ENCODE peak calls at places on chromosomes 3 and 15, in ten cellular contexts. I is A673; N is sigmoid colon; O is ovary; A is mammary epithelial cell; L is breast epithelium; D is heart right ventricle; X is left lung; V is left ventricle myocardium inferior; W is CD8-positive, alpha-beta T cell. J is an unnamed sample. For H3K4me1 and H3K9me3, the result is how much of the 10 kb centered on the place peaks cover.

GRCh38 chr3:187197255-187197654 is at the start of gene RTP1:
- DNase-seq in O (no peak), V (no peak), X (no peak), D (no peak), I (no peak), N (no peak), L (no peak), A (no peak), W (no peak), J (no peak)

GRCh38 chr3:157542711-157543485 is 39.7 kb upstream of the VEPH1 start:
- DNase-seq in D (peak), L (peak), X (peak), A (peak), O (peak), W (no peak), V (peak), N (peak), I (peak), J (peak)

GRCh38 chr15:28022181-28022580 is 76.9 kb downstream of the OCA2 start:
- DNase-seq in W (no peak), L (no peak), V (no peak), N (no peak), I (no peak), A (no peak), D (no peak), X (no peak), O (no peak), J (no peak)

GRCh38 chr3:72746412-72747411 is 101.5 kb downstream of the SHQ1 start:
- DNase-seq in N (no peak), I (no peak), W (no peak), O (no peak), D (no peak), L (no peak), X (no peak), A (no peak), V (no peak), J (no peak)

GRCh38 chr3:13712682-13713180 is 163.8 kb downstream of the FBLN2 start:
- DNase-seq in L (peak), I (no peak), V (no peak), N (no peak), O (peak), D (peak), W (peak), A (no peak), X (no peak), J (no peak)

GRCh38 chr15:48642795-48643194 is 2.7 kb downstream of the FBN1 start:
- DNase-seq in X (no peak), L (no peak), I (peak), V (no peak), O (no peak), W (no peak), N (no peak), D (no peak), A (no peak), J (no peak)

GRCh38 chr3:46091971-46092703 is 64.9 kb upstream of the XCR1 start:
- DNase-seq in V (no peak), W (no peak), X (no peak), A (no peak), O (no peak), D (no peak), N (no peak), L (no peak), I (no peak), J (no peak)

GRCh38 chr15:49863431-49864205 is 242.8 kb downstream of the DTWD1 start:
- DNase-seq in O (no peak), X (no peak), N (no peak), W (no peak), L (no peak), A (peak), V (no peak), D (no peak), I (no peak), J (no peak)

GRCh38 chr3:53766706-53767105 is 79.5 kb downstream of the CHDH start:
- DNase-seq in L (no peak), I (no peak), N (no peak), A (no peak), W (no peak), V (no peak), X (no peak), O (no peak), D (no peak), J (no peak)

GRCh38 chr15:80630981-80631380 is 64.1 kb upstream of the ABHD17C start:
- DNase-seq in D (no peak), N (no peak), V (no peak), L (no peak), A (no peak), W (no peak), X (no peak), I (no peak), O (no peak), J (no peak)

GRCh38 chr3:136276049-136276755 is 26.1 kb downstream of the PCCB start:
- DNase-seq in O (no peak), V (no peak), W (no peak), X (no peak), A (peak), D (no peak), I (no peak), L (no peak), N (no peak), J (no peak)

GRCh38 chr15:76108021-76108723 is 48.4 kb downstream of the TMEM266 start:
- DNase-seq in I (no peak), X (no peak), V (peak), N (no peak), W (no peak), L (no peak), D (peak), A (no peak), O (no peak), J (no peak)

GRCh38 chr3:57872606-57873005 is 116.5 kb downstream of the SLMAP start:
- DNase-seq in D (no peak), W (no peak), O (no peak), N (no peak), V (no peak), L (no peak), A (no peak), I (no peak), X (no peak), J (no peak)

GRCh38 chr3:177341766-177342165 is 144.5 kb upstream of the TBL1XR1 start:
- DNase-seq in W (no peak), L (no peak), O (no peak), A (no peak), X (no peak), I (peak), V (no peak), N (no peak), D (peak), J (no peak)

GRCh38 chr3:179750720-179751328 is 98.0 kb downstream of the USP13 start:
- DNase-seq in I (peak), D (no peak), L (no peak), N (no peak), W (no peak), V (no peak), A (no peak), O (no peak), X (no peak), J (no peak)

GRCh38 chr3:19073341-19074105 is 74.8 kb upstream of the KCNH8 start:
- DNase-seq in A (no peak), N (no peak), W (no peak), D (no peak), X (no peak), L (no peak), I (no peak), O (no peak), V (no peak), J (no peak)

GRCh38 chr15:64837502-64837901 is 4.2 kb upstream of the PLEKHO2 start:
- DNase-seq in V (no peak), O (no peak), I (no peak), L (no peak), D (no peak), A (no peak), N (peak), X (peak), W (peak), J (no peak)

GRCh38 chr15:77486542-77487478 is 66.1 kb downstream of the HMG20A start:
- DNase-seq in O (peak), N (no peak), D (peak), W (no peak), I (no peak), L (no peak), V (no peak), X (no peak), A (peak), J (no peak)

GRCh38 chr3:118587847-118588246 is 446.8 kb downstream of the IGSF11 start:
- DNase-seq in W (no peak), L (no peak), O (no peak), V (no peak), D (no peak), A (peak), I (no peak), X (no peak), N (no peak), J (no peak)

GRCh38 chr3:69116897-69117296 is 5.5 kb downstream of the LMOD3 start:
- DNase-seq in X (no peak), A (peak), N (no peak), W (no peak), I (no peak), V (no peak), L (peak), O (no peak), D (no peak), J (no peak)

GRCh38 chr3:41180396-41180795 is 18.9 kb upstream of the CTNNB1 start:
- DNase-seq in A (no peak), V (no peak), I (no peak), D (no peak), N (no peak), L (no peak), X (no peak), W (no peak), O (no peak), J (no peak)

GRCh38 chr3:133269393-133269792 is 130.5 kb upstream of the BFSP2 start:
- DNase-seq in W (no peak), L (no peak), N (no peak), X (no peak), V (no peak), I (no peak), A (no peak), O (no peak), D (no peak), J (no peak)

GRCh38 chr15:95429345-95429744 is 901.2 kb upstream of the NR2F2 start:
- DNase-seq in O (no peak), L (no peak), N (no peak), D (no peak), V (no peak), X (no peak), I (peak), A (no peak), W (no peak), J (peak)

GRCh38 chr3:116085456-116085855 is 359.8 kb downstream of the LSAMP start:
- DNase-seq in N (no peak), X (no peak), A (no peak), I (peak), O (no peak), L (no peak), D (no peak), W (no peak), V (no peak), J (no peak)

GRCh38 chr3:39150803-39151631 is 2.4 kb downstream of the CSRNP1 start:
- DNase-seq in D (peak), O (peak), W (no peak), A (peak), X (no peak), L (peak), N (peak), V (peak), I (peak), J (peak)

GRCh38 chr3:71468311-71469130 is 115.0 kb downstream of the FOXP1 start:
- DNase-seq in X (no peak), D (peak), I (peak), V (no peak), L (no peak), W (no peak), A (no peak), N (no peak), O (no peak), J (no peak)

GRCh38 chr3:42314411-42314810 is 48.4 kb upstream of the CCK start:
- DNase-seq in O (no peak), X (no peak), W (no peak), V (no peak), N (no peak), L (no peak), I (peak), A (peak), D (no peak), J (no peak)

GRCh38 chr3:187964759-187965158 is 189.2 kb upstream of the LPP start:
- DNase-seq in W (no peak), X (no peak), N (no peak), A (no peak), O (no peak), V (no peak), L (no peak), I (no peak), D (no peak), J (no peak)

GRCh38 chr3:49018707-49019006 is 277 bp upstream of the DALRD3 start:
- DNase-seq in V (no peak), N (no peak), O (no peak), D (no peak), I (no peak), L (no peak), A (no peak), W (no peak), X (no peak), J (no peak)

GRCh38 chr15:60005352-60006202 is 1.5 kb downstream of the FOXB1 start:
- DNase-seq in V (no peak), N (no peak), D (no peak), L (no peak), A (no peak), I (no peak), X (peak), W (no peak), O (no peak), J (no peak)

GRCh38 chr3:94433811-94434210 is 370.9 kb downstream of the NSUN3 start:
- DNase-seq in X (no peak), V (no peak), I (no peak), D (no peak), L (no peak), N (no peak), A (no peak), W (no peak), O (no peak), J (no peak)

GRCh38 chr3:46133285-46133684 is 74.8 kb downstream of the CCR1 start:
- DNase-seq in W (no peak), O (no peak), X (no peak), A (no peak), L (no peak), D (no peak), I (no peak), V (no peak), N (no peak), J (no peak)

GRCh38 chr3:10419637-10420232 is 85.7 kb downstream of the ATP2B2 start:
- DNase-seq in X (no peak), N (no peak), L (no peak), O (no peak), V (no peak), I (no peak), W (peak), A (no peak), D (no peak), J (no peak)

GRCh38 chr3:58570851-58571250 is 6.3 kb downstream of the FAM107A start:
- DNase-seq in V (no peak), L (no peak), D (no peak), O (no peak), X (no peak), I (no peak), A (no peak), N (no peak), W (no peak), J (no peak)

GRCh38 chr3:44439499-44440295 is 37.8 kb downstream of the ZNF445 start:
- DNase-seq in N (peak), W (peak), V (peak), O (peak), D (peak), X (no peak), L (peak), A (no peak), I (peak), J (peak)

GRCh38 chr15:67779160-67780111 is 45.9 kb upstream of the SKOR1 start:
- DNase-seq in N (no peak), X (no peak), V (no peak), D (no peak), I (no peak), W (no peak), O (no peak), L (no peak), A (no peak), J (no peak)

GRCh38 chr3:102190340-102190723 is 244.5 kb upstream of the ZPLD1 start:
- DNase-seq in I (no peak), L (peak), W (no peak), D (no peak), X (no peak), O (peak), N (no peak), A (peak), V (no peak), J (no peak)
- H3K4me1 ChIP-seq in I (under half), L (under half), W (under half), D (under half), X (under half), O (under half), N (under half), A (half or more), V (under half), J (under half)

DNA sequence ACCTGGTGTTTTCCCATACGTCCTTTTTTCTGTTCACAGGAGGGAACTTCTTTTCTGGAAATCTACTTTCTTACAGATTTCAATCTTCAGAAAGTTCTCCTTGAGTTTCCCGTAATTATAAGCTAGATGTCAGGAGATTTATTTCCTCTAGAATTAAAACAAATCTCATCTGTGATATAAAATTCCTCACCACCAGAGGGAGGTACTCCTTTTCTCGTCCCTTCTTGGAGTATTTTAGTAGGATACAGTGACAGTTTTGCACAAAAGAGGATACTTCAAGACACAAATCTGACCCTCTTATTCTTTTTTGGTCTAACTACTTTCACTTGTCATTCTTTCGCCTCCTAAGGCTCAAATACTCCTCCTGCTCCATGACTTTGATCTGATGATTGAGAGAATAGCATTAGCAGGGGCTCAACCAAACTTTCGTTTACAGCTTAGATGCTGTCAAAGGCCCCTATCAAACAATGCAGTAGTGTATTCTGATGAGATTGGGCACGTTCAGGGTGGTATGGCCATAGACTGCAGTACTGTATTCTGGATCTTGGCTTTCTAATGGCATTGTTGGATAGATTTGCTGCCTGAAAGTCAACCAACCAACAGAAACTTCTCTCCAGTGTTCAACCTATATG is 38.0 kb downstream of the TMEM41A start:
- DNase-seq in O (no peak), D (no peak), A (peak), X (no peak), V (no peak), L (no peak), I (peak), N (no peak), W (no peak), J (no peak)
- TF ChIP-seq CTCF in O (no peak), D (no peak), A (peak), X (no peak), V (peak), L (no peak), I (peak), N (no peak), W (no peak), J (peak)

GRCh38 chr3:197239857-197240256 is 58.6 kb downstream of the DLG1 start:
- DNase-seq in L (no peak), I (no peak), N (no peak), V (no peak), O (no peak), A (no peak), X (no peak), D (no peak), W (no peak), J (no peak)
- H3K9me3 ChIP-seq in L (under half), I (under half), N (under half), V (half or more), O (under half), A (under half), X (half or more), D (half or more), W (under half), J (under half)

GRCh38 chr15:69756440-69756839 is 303.8 kb downstream of the RPLP1 start:
- DNase-seq in D (no peak), N (no peak), I (no peak), A (no peak), X (no peak), L (no peak), W (peak), O (no peak), V (no peak), J (no peak)

GRCh38 chr15:69755571-69756310 is 303.1 kb downstream of the RPLP1 start:
- DNase-seq in V (peak), I (no peak), X (peak), L (no peak), N (no peak), A (peak), W (peak), O (no peak), D (no peak), J (no peak)

GRCh38 chr15:69758810-69759410 is 306.3 kb downstream of the RPLP1 start:
- DNase-seq in A (peak), D (peak), L (peak), X (peak), I (no peak), N (no peak), W (peak), V (peak), O (no peak), J (peak)

GRCh38 chr15:69758291-69758771 is 305.7 kb downstream of the RPLP1 start:
- DNase-seq in W (peak), A (peak), X (no peak), L (no peak), O (no peak), D (no peak), N (no peak), V (no peak), I (no peak), J (no peak)

DNA sequence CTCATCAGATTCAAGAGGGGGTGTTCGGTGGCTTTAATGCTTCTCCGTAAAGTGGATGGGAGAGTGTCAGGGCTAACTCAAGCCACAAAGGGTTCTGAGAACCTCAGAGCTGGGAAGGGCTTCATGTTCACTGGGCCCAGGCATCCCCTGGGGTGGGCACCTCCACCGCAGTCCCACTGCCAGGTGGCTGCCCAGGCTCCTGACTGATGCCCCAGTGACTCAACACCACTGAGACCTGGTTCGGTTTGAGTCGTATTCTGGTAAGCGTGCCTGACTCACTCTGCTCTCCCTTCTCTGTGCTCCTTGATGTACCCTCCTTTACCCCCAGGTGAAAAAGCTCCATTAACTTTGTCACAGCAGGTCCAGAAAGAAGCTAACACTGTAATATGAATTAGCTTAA is 304.6 kb downstream of the RPLP1 start:
- DNase-seq in W (peak), V (no peak), L (no peak), X (no peak), D (no peak), O (no peak), I (no peak), A (peak), N (no peak), J (no peak)
- H3K4me1 ChIP-seq in W (half or more), V (under half), L (under half), X (under half), D (under half), O (under half), I (under half), A (under half), N (under half), J (under half)

GRCh38 chr3:12024959-12025570 is 20.9 kb downstream of the SYN2 start:
- DNase-seq in W (no peak), L (no peak), N (no peak), A (no peak), D (no peak), V (no peak), X (no peak), O (no peak), I (no peak), J (no peak)
- TF ChIP-seq CTCF in W (no peak), L (no peak), N (no peak), A (no peak), D (no peak), V (no peak), X (no peak), O (no peak), I (no peak), J (no peak)

GRCh38 chr3:76362643-76363042 is 577.3 kb upstream of the ZNF717 start:
- DNase-seq in I (no peak), O (no peak), A (no peak), D (no peak), L (no peak), V (no peak), N (no peak), X (no peak), W (no peak), J (no peak)

GRCh38 chr3:76365284-76365683 is 579.9 kb upstream of the ZNF717 start:
- DNase-seq in A (no peak), W (no peak), L (no peak), D (no peak), I (no peak), N (no peak), O (no peak), V (no peak), X (no peak), J (no peak)

GRCh38 chr3:76361010-76361409 is 575.7 kb upstream of the ZNF717 start:
- DNase-seq in L (no peak), I (no peak), D (no peak), V (no peak), W (no peak), N (no peak), A (no peak), X (no peak), O (no peak), J (no peak)
- H3K9me3 ChIP-seq in L (under half), I (under half), D (under half), V (under half), W (under half), N (under half), A (under half), X (under half), O (under half), J (under half)